ENCODE peak calls at places on chromosome 2, in nine cellular contexts. C, P, B, V, W, L, A, H and J are unnamed samples.

GRCh38 chr2:11127791-11128190 is 27.5 kb upstream of the SLC66A3 start:
- DNase-seq in C (no peak), P (no peak), B (no peak), V (no peak), W (no peak), L (no peak), A (no peak), H (no peak), J (no peak)

GRCh38 chr2:566379-567313 is 110.6 kb downstream of the TMEM18 start:
- DNase-seq in C (no peak), P (no peak), B (no peak), V (no peak), W (no peak), L (no peak), A (no peak), H (no peak), J (no peak)

GRCh38 chr2:11004206-11004605 is 92.5 kb downstream of the KCNF1 start:
- DNase-seq in C (no peak), P (no peak), B (no peak), V (no peak), W (no peak), L (no peak), A (peak), H (peak), J (no peak)

GRCh38 chr2:84963692-84964405 is 7.1 kb upstream of the KCMF1 start:
- DNase-seq in C (no peak), P (no peak), B (no peak), V (no peak), W (no peak), L (no peak), A (peak), H (peak), J (no peak)

GRCh38 chr2:196823750-196824149 is 14.6 kb upstream of the C2orf66 start:
- DNase-seq in C (no peak), P (no peak), B (no peak), V (no peak), W (peak), L (no peak), A (peak), H (peak), J (no peak)

GRCh38 chr2:190947711-190948251 is 66.2 kb downstream of the STAT1 start:
- DNase-seq in C (no peak), P (no peak), B (peak), V (no peak), W (no peak), L (peak), A (peak), H (peak), J (no peak)

GRCh38 chr2:14492920-14493503 is 139.5 kb upstream of the LRATD1 start:
- DNase-seq in C (no peak), P (peak), B (no peak), V (peak), W (peak), L (no peak), A (peak), H (no peak), J (no peak)

GRCh38 chr2:99420751-99421299 is 69.0 kb downstream of the REV1 start:
- DNase-seq in C (no peak), P (no peak), B (no peak), V (no peak), W (no peak), L (no peak), A (peak), H (no peak), J (no peak)

GRCh38 chr2:126863336-126864015 is 35.2 kb upstream of the TEX51 start:
- DNase-seq in C (no peak), P (no peak), B (no peak), V (no peak), W (no peak), L (no peak), A (no peak), H (peak), J (no peak)

GRCh38 chr2:27409321-27410073 is at the start of gene PPM1G:
- DNase-seq in C (peak), P (peak), B (peak), V (peak), W (peak), L (peak), A (peak), H (peak), J (peak)

GRCh38 chr2:85433511-85434089 is 15.1 kb downstream of the SH2D6 start:
- DNase-seq in C (peak), P (no peak), B (no peak), V (peak), W (peak), L (no peak), A (peak), H (no peak), J (no peak)

GRCh38 chr2:239298126-239298804 is 102.6 kb downstream of the HDAC4 start:
- DNase-seq in C (peak), P (no peak), B (peak), V (no peak), W (no peak), L (no peak), A (no peak), H (no peak), J (peak)

GRCh38 chr2:147648471-147648870 is 196.4 kb upstream of the ACVR2A start:
- DNase-seq in C (no peak), P (no peak), B (no peak), V (no peak), W (no peak), L (no peak), A (no peak), H (no peak), J (no peak)

GRCh38 chr2:32938934-32939333 is 7.8 kb upstream of the LTBP1 start:
- DNase-seq in C (no peak), P (no peak), B (no peak), V (no peak), W (no peak), L (no peak), A (no peak), H (no peak), J (no peak)

GRCh38 chr2:2456721-2457120 is 125.6 kb upstream of the MYT1L start:
- DNase-seq in C (no peak), P (no peak), B (no peak), V (no peak), W (no peak), L (no peak), A (peak), H (no peak), J (no peak)

GRCh38 chr2:124586835-124587234 is 561.7 kb downstream of the CNTNAP5 start:
- DNase-seq in C (no peak), P (no peak), B (no peak), V (no peak), W (no peak), L (no peak), A (no peak), H (no peak), J (no peak)

GRCh38 chr2:11296401-11296800 is 48.0 kb downstream of the ROCK2 start:
- DNase-seq in C (no peak), P (no peak), B (no peak), V (no peak), W (no peak), L (no peak), A (no peak), H (no peak), J (no peak)

GRCh38 chr2:214774108-214774507 is 35.4 kb downstream of the BARD1 start:
- DNase-seq in C (no peak), P (no peak), B (no peak), V (no peak), W (no peak), L (no peak), A (peak), H (no peak), J (no peak)

GRCh38 chr2:47269316-47270232 is 114.5 kb upstream of the STPG4 start:
- DNase-seq in C (no peak), P (no peak), B (no peak), V (no peak), W (peak), L (no peak), A (peak), H (no peak), J (no peak)

GRCh38 chr2:206696910-206697309 is 21.3 kb downstream of the DYTN start:
- DNase-seq in C (no peak), P (no peak), B (no peak), V (no peak), W (no peak), L (no peak), A (no peak), H (no peak), J (no peak)

GRCh38 chr2:13050764-13051163 is 334.0 kb downstream of the TRIB2 start:
- DNase-seq in C (no peak), P (no peak), B (no peak), V (no peak), W (no peak), L (no peak), A (peak), H (no peak), J (no peak)

GRCh38 chr2:218252509-218253247 is 8.1 kb upstream of the GPBAR1 start:
- DNase-seq in C (no peak), P (no peak), B (no peak), V (no peak), W (no peak), L (no peak), A (peak), H (peak), J (no peak)

GRCh38 chr2:1162768-1163584 is 212.3 kb downstream of the SNTG2 start:
- DNase-seq in C (no peak), P (no peak), B (peak), V (no peak), W (peak), L (no peak), A (no peak), H (peak), J (peak)

GRCh38 chr2:14673351-14673875 is 40.9 kb downstream of the LRATD1 start:
- DNase-seq in C (no peak), P (peak), B (no peak), V (no peak), W (no peak), L (no peak), A (peak), H (no peak), J (no peak)

GRCh38 chr2:196849895-196850294 is 40.7 kb upstream of the C2orf66 start:
- DNase-seq in C (no peak), P (peak), B (no peak), V (peak), W (peak), L (no peak), A (peak), H (no peak), J (no peak)

GRCh38 chr2:168024459-168024858 is 222.9 kb downstream of the STK39 start:
- DNase-seq in C (no peak), P (no peak), B (no peak), V (no peak), W (no peak), L (no peak), A (no peak), H (no peak), J (no peak)

GRCh38 chr2:128346811-128347558 is 28.3 kb upstream of the HS6ST1 start:
- DNase-seq in C (no peak), P (no peak), B (no peak), V (no peak), W (no peak), L (peak), A (no peak), H (no peak), J (no peak)